ENCODE peak calls at places on chromosome 20, in five cellular contexts. U is IMR-90, R is heart left ventricle, F is breast epithelium, H is A549. T is an unnamed sample.

GRCh38 chr20:775679-776135 is 7.4 kb upstream of the SLC52A3 start:
- DNase-seq in U (no peak), R (no peak), F (no peak), H (no peak), T (no peak)

GRCh38 chr20:61517419-61517818 is 265.4 kb downstream of the CDH4 start:
- DNase-seq in U (no peak), R (no peak), F (no peak), H (no peak), T (peak)

GRCh38 chr20:17680128-17680835 is 1.8 kb downstream of the RRBP1 start:
- DNase-seq in U (peak), R (peak), F (peak), H (peak), T (peak)

GRCh38 chr20:5195655-5196054 is 68.8 kb downstream of the CDS2 start:
- DNase-seq in U (peak), R (no peak), F (no peak), H (no peak), T (no peak)

GRCh38 chr20:51400051-51400926 is 142.2 kb downstream of the NFATC2 start:
- DNase-seq in U (no peak), R (no peak), F (no peak), H (no peak), T (peak)

GRCh38 chr20:33687370-33687915 is 1.3 kb upstream of the E2F1 start:
- DNase-seq in U (no peak), R (no peak), F (no peak), H (no peak), T (no peak)

GRCh38 chr20:63639093-63639860 is 12.4 kb upstream of the GMEB2 start:
- DNase-seq in U (no peak), R (peak), F (no peak), H (no peak), T (peak)

GRCh38 chr20:32333181-32333987 is 24.7 kb upstream of the ASXL1 start:
- DNase-seq in U (no peak), R (no peak), F (no peak), H (no peak), T (no peak)

GRCh38 chr20:53594068-53595017 is 704 bp upstream of the ZNF217 start:
- DNase-seq in U (peak), R (peak), F (peak), H (peak), T (peak)
- TF ChIP-seq POLR2A in U (peak), R (peak), F (peak), H (peak), T (peak)

GRCh38 chr20:3768342-3769130 is 983 bp upstream of the ADISSP start:
- DNase-seq in U (peak), R (peak), F (peak), H (peak), T (peak)

GRCh38 chr20:3766381-3766780 is 1.2 kb downstream of the ADISSP start:
- DNase-seq in U (no peak), R (no peak), F (no peak), H (no peak), T (peak)

GRCh38 chr20:3766832-3767433 is 620 bp downstream of the ADISSP start:
- DNase-seq in U (no peak), R (no peak), F (no peak), H (no peak), T (no peak)

GRCh38 chr20:3765171-3765887 is 2.2 kb downstream of the ADISSP start:
- DNase-seq in U (no peak), R (peak), F (no peak), H (no peak), T (no peak)

DNA sequence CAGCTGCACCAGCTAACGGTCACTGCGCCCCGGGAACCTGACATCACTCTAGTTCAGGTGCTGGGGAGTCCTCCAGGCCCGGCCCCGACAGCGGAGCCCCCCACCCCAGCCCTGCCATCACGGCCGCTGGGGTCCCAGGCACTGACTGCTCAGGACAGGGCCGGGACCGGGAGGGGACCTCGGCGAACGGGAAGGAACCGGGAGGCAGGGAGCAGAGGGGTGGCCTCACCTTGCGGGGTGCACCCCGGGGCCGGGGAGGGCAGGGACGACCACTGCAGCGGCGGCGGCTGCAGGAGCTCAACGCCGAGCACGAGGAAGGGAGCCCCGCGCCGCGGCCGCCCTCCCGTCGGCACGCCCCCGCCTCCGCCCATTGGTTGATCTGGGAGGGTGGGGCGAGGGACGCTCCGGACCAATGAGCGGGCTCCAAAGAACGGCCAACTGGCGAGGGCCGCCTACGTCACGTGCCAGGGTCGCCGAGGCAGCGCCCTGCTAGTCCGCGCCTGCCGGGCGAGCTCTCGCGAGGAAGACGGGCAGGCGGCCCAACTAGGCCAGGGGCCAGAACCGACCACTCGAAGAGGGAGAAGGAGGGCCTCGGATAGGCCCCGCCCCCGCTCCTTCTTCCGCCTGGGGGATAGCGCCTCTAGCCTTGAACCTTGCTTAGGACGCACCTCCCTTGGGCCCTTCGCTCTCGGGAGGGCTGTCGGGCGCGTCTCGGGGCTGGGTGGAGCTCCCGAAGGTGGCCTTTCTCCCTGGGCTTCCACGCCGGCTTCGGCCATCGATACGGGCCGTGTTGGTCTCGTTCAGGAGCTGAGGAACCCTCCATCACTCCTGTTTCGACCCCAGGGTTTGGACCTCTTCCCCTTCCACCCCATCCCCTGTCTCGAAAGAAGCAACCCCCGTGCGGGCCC is at the start of gene ADISSP:
- DNase-seq in U (peak), R (peak), F (peak), H (peak), T (peak)
- TF ChIP-seq POLR2A in U (peak), R (no peak), F (no peak), H (peak), T (no peak)

GRCh38 chr20:53597521-53598120 is 4.0 kb upstream of the ZNF217 start:
- DNase-seq in U (no peak), R (no peak), F (no peak), H (no peak), T (no peak)
- TF ChIP-seq POLR2A in U (no peak), R (no peak), F (no peak), H (no peak), T (no peak)

GRCh38 chr20:37526238-37526838 is 1.3 kb downstream of the BLCAP start:
- DNase-seq in U (peak), R (peak), F (peak), H (no peak), T (peak)

GRCh38 chr20:37526839-37527637 is 638 bp downstream of the BLCAP start:
- DNase-seq in U (peak), R (peak), F (peak), H (peak), T (peak)

GRCh38 chr20:37528442-37529213 is 952 bp upstream of the BLCAP start:
- DNase-seq in U (no peak), R (no peak), F (no peak), H (no peak), T (peak)

GRCh38 chr20:37529214-37529967 is 1.7 kb upstream of the BLCAP start:
- DNase-seq in U (no peak), R (no peak), F (no peak), H (no peak), T (peak)

GRCh38 chr20:37527638-37528441 is at the start of gene BLCAP:
- DNase-seq in U (peak), R (peak), F (peak), H (peak), T (peak)
- TF ChIP-seq POLR2A in U (peak), R (peak), F (no peak), H (peak), T (peak)

GRCh38 chr20:46784450-46785127 is 75.1 kb downstream of the SLC2A10 start:
- DNase-seq in U (peak), R (no peak), F (no peak), H (no peak), T (no peak)
- TF ChIP-seq POLR2A in U (no peak), R (no peak), F (no peak), H (no peak), T (no peak)

DNA sequence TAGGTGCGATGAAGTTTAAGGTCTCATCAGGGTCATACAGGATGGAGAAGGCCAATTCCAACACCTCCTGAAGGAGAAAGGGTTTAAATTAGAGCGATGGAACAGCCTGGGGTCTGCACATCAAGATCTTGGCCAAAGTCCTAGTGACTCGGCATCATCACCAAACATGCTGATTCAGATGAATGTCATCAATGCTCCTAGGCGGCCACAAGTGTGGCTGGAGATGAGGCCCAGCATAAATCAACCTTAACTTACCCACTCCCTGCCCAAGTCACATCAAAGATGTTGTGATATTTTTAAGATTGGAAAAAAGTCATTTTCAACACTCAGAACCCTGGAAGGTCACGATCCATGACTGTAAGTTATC is 37.5 kb downstream of the ELMO2 start:
- DNase-seq in U (peak), R (no peak), F (no peak), H (no peak), T (no peak)
- TF ChIP-seq POLR2A in U (no peak), R (no peak), F (no peak), H (no peak), T (no peak)

T was measured in spleen.